ENCODE peak calls at places on chromosomes 4 and X, in ten cellular contexts. A is activated CD8-positive, alpha-beta memory T cell treated with anti-CD3 and anti-CD28 coated beads, Interleukin-2, amount 10 ng/mL, durations not matched to agents 7 days and 5 days; M is hippocampal formation; K is DMS 273 treated with DMSO at 0.1 percent for 48 hours; D is IMR-90; H is fibroblast of gingiva; Z is endodermal cell; V is kidney epithelial cell; Q is AG20443; F is T-helper 1 cell. O is an unnamed sample.

GRCh38 chr4:64670647-64671046 is 261.4 kb upstream of the TECRL start:
- DNase-seq in M (no peak), Q (no peak), K (no peak), F (no peak), D (no peak), A (no peak), Z (no peak), V (no peak), H (no peak), O (no peak)

GRCh38 chrX:154373340-154374306 is 811 bp downstream of the FLNA start:
- DNase-seq in Q (peak; percentile 34), M (peak; percentile 25), Z (peak; percentile 92), K (peak; percentile 23), V (no peak), H (peak; percentile 70), D (peak; percentile 83), F (no peak), A (no peak), O (no peak)

GRCh38 chrX:78708830-78709229 is 38.7 kb upstream of the LPAR4 start:
- DNase-seq in Z (no peak), H (peak; percentile 79), M (no peak), D (no peak), K (no peak), A (no peak), F (no peak), Q (no peak), V (no peak), O (no peak)

GRCh38 chr4:53671757-53672156 is 80.5 kb upstream of the LNX1 start:
- DNase-seq in V (no peak), M (no peak), A (no peak), D (no peak), Q (no peak), H (no peak), K (no peak), F (no peak), Z (no peak), O (no peak)

GRCh38 chr4:87121332-87122065 is 98.9 kb downstream of the KLHL8 start:
- DNase-seq in F (no peak), V (no peak), K (peak; percentile 50), H (peak; percentile 78), D (peak; percentile 47), A (no peak), Z (no peak), M (no peak), Q (no peak), O (no peak)

GRCh38 chrX:48511561-48511960 is 2.8 kb downstream of the PORCN start:
- DNase-seq in D (no peak), F (no peak), Z (no peak), M (no peak), Q (peak; percentile 25), V (no peak), A (no peak), K (no peak), H (no peak), O (no peak)

GRCh38 chrX:104432321-104432720 is 133.7 kb upstream of the IL1RAPL2 start:
- DNase-seq in F (no peak), M (no peak), K (no peak), V (no peak), Z (no peak), A (no peak), D (no peak), H (no peak), Q (no peak), O (no peak)

GRCh38 chr4:82848706-82849105 is 42.2 kb downstream of the SEC31A start:
- DNase-seq in D (no peak), M (no peak), V (no peak), Q (no peak), Z (no peak), K (no peak), F (no peak), H (no peak), A (no peak), O (no peak)

GRCh38 chrX:82087699-82088098 is 885.8 kb downstream of the SH3BGRL start:
- DNase-seq in A (no peak), F (no peak), M (no peak), Z (no peak), V (no peak), Q (no peak), H (peak; percentile 14), K (no peak), D (no peak), O (peak; percentile 0)

GRCh38 chrX:17032351-17032750 is 85.9 kb downstream of the REPS2 start:
- DNase-seq in Z (no peak), K (no peak), D (no peak), V (peak; percentile 88), M (no peak), A (no peak), H (peak; percentile 80), Q (peak; percentile 12), F (no peak), O (no peak)

GRCh38 chr4:148253748-148254147 is 188.5 kb downstream of the NR3C2 start:
- DNase-seq in A (no peak), H (no peak), D (no peak), M (no peak), Z (no peak), K (no peak), V (no peak), Q (no peak), F (no peak), O (no peak)

GRCh38 chr4:152408514-152409327 is 127.2 kb downstream of the FBXW7 start:
- DNase-seq in D (peak; percentile 50), Z (no peak), K (peak; percentile 0), F (peak; percentile 14), H (peak; percentile 14), A (no peak), V (peak; percentile 5), M (no peak), Q (peak; percentile 45), O (no peak)

GRCh38 chr4:94536049-94536448 is 84.3 kb downstream of the PDLIM5 start:
- DNase-seq in K (peak; percentile 33), A (no peak), D (no peak), Z (no peak), M (no peak), H (no peak), V (no peak), Q (no peak), F (no peak), O (no peak)

GRCh38 chr4:42397635-42398447 is 553 bp downstream of the SHISA3 start:
- DNase-seq in Q (no peak), H (no peak), F (no peak), V (no peak), Z (peak; percentile 83), M (no peak), A (peak; percentile 47), K (no peak), D (peak; percentile 12), O (no peak)

GRCh38 chr4:40579983-40580382 is 49.7 kb downstream of the RBM47 start:
- DNase-seq in D (peak; percentile 91), V (no peak), Z (no peak), K (no peak), Q (peak; percentile 53), H (no peak), A (no peak), F (no peak), M (no peak), O (no peak)

GRCh38 chr4:133596459-133596858 is 447.4 kb downstream of the PCDH10 start:
- DNase-seq in K (no peak), D (no peak), H (no peak), M (no peak), Z (peak; percentile 67), V (no peak), Q (no peak), A (no peak), F (no peak), O (no peak)

GRCh38 chr4:54723786-54724185 is 66.0 kb downstream of the KIT start:
- DNase-seq in Q (no peak), H (no peak), M (no peak), V (no peak), Z (no peak), F (no peak), D (no peak), A (no peak), K (peak; percentile 5), O (no peak)

GRCh38 chrX:40105016-40105790 is 7.4 kb upstream of the BCOR start:
- DNase-seq in Z (peak; percentile 83), Q (peak; percentile 42), D (no peak), H (no peak), F (no peak), V (no peak), M (peak; percentile 54), K (peak; percentile 54), A (peak; percentile 49), O (peak; percentile 29)

GRCh38 chr4:80062527-80062926 is 10.5 kb downstream of the ANTXR2 start:
- DNase-seq in K (no peak), F (no peak), Q (peak; percentile 24), M (no peak), H (no peak), V (no peak), D (no peak), A (no peak), Z (no peak), O (no peak)

GRCh38 chr4:52038109-52038912 is at the start of gene SGCB:
- DNase-seq in H (peak; percentile 50), D (peak; percentile 31), M (peak; percentile 79), F (peak; percentile 61), Z (peak; percentile 87), V (no peak), A (peak; percentile 77), Q (peak; percentile 96), K (no peak), O (peak; percentile 80)

GRCh38 chrX:45623266-45623665 is 422.6 kb upstream of the DIPK2B start:
- DNase-seq in M (no peak), D (peak; percentile 91), V (peak; percentile 73), A (no peak), H (peak; percentile 96), Q (peak; percentile 58), Z (no peak), F (no peak), K (no peak), O (no peak)

GRCh38 chr4:36786519-36786918 is 458.0 kb upstream of the NWD2 start:
- DNase-seq in F (no peak), H (no peak), D (no peak), A (no peak), Z (no peak), V (no peak), M (no peak), K (no peak), Q (no peak), O (no peak)

GRCh38 chr4:121228851-121229250 is 64.7 kb upstream of the TNIP3 start:
- DNase-seq in Q (no peak), F (no peak), A (no peak), H (no peak), D (no peak), Z (no peak), K (no peak), M (no peak), V (no peak), O (no peak)

GRCh38 chr4:26144526-26145167 is 176.2 kb upstream of the RBPJ start:
- DNase-seq in K (no peak), F (no peak), A (no peak), Z (no peak), Q (peak; percentile 30), D (peak; percentile 36), M (no peak), H (peak; percentile 13), V (no peak), O (no peak)

GRCh38 chr4:4387531-4388311 is 819 bp downstream of the NSG1 start:
- DNase-seq in A (peak; percentile 44), K (no peak), V (no peak), Z (peak; percentile 67), F (no peak), M (no peak), Q (no peak), H (no peak), D (no peak), O (no peak)

GRCh38 chr4:182619659-182620058 is 297.5 kb downstream of the DCTD start:
- DNase-seq in A (no peak), F (no peak), M (no peak), K (no peak), V (no peak), H (no peak), Z (no peak), Q (no peak), D (no peak), O (no peak)

GRCh38 chr4:102008711-102009110 is 218.2 kb downstream of the BANK1 start:
- DNase-seq in K (no peak), F (no peak), H (peak; percentile 65), D (no peak), V (no peak), Q (no peak), Z (no peak), M (no peak), A (no peak), O (no peak)

GRCh38 chr4:53605783-53606182 is 14.5 kb upstream of the LNX1 start:
- DNase-seq in A (no peak), H (no peak), V (no peak), M (no peak), Q (no peak), F (no peak), Z (no peak), K (no peak), D (peak; percentile 53), O (no peak)

O was measured in amygdala.